ENCODE peak calls at places on chromosomes 2 and 18, in five cellular contexts. C is WTC11, I is fibroblast of villous mesenchyme, R is fibroblast of mammary gland, E is uterus. Q is an unnamed sample.

GRCh38 chr2:17627434-17627833 is 86.9 kb downstream of the VSNL1 start:
- DNase-seq in E (no peak), I (no peak), C (no peak), R (no peak), Q (no peak)

GRCh38 chr2:54724560-54725342 is 1.3 kb downstream of the EML6 start:
- DNase-seq in E (no peak), R (no peak), C (peak; percentile 44), I (peak; percentile 4), Q (peak; percentile 45)

GRCh38 chr2:31137211-31138036 is 816 bp downstream of the GALNT14 start:
- DNase-seq in I (no peak), R (peak; percentile 5), E (no peak), C (peak; percentile 20), Q (peak; percentile 15)

GRCh38 chr2:59589881-59590280 is 963.6 kb downstream of the BCL11A start:
- DNase-seq in C (no peak), I (no peak), R (no peak), E (peak; percentile 18), Q (no peak)

GRCh38 chr18:47260138-47260923 is 8.9 kb upstream of the SKOR2 start:
- DNase-seq in C (peak; percentile 93), R (peak; percentile 45), I (peak; percentile 38), E (no peak), Q (peak; percentile 86)

GRCh38 chr2:240513544-240514287 is 44.1 kb downstream of the ANKMY1 start:
- DNase-seq in R (peak; percentile 85), E (peak; percentile 49), I (peak; percentile 84), C (peak; percentile 90), Q (peak; percentile 69)

GRCh38 chr2:188524519-188525113 is 232.9 kb downstream of the GULP1 start:
- DNase-seq in I (peak; percentile 81), R (peak; percentile 75), E (no peak), C (no peak), Q (no peak)

GRCh38 chr2:85578243-85579180 is 1.1 kb downstream of the VAMP8 start:
- DNase-seq in E (no peak), I (peak; percentile 45), R (no peak), C (no peak), Q (no peak)

GRCh38 chr18:80105369-80106167 is 3.5 kb upstream of the ADNP2 start:
- DNase-seq in R (no peak), E (no peak), I (no peak), C (no peak), Q (no peak)

GRCh38 chr2:16067444-16068232 is 127.3 kb downstream of the MYCN start:
- DNase-seq in C (no peak), R (no peak), I (no peak), E (no peak), Q (no peak)

GRCh38 chr2:41907716-41908328 is 140.0 kb upstream of the PKDCC start:
- DNase-seq in I (no peak), C (no peak), E (no peak), R (no peak), Q (no peak)

DNA sequence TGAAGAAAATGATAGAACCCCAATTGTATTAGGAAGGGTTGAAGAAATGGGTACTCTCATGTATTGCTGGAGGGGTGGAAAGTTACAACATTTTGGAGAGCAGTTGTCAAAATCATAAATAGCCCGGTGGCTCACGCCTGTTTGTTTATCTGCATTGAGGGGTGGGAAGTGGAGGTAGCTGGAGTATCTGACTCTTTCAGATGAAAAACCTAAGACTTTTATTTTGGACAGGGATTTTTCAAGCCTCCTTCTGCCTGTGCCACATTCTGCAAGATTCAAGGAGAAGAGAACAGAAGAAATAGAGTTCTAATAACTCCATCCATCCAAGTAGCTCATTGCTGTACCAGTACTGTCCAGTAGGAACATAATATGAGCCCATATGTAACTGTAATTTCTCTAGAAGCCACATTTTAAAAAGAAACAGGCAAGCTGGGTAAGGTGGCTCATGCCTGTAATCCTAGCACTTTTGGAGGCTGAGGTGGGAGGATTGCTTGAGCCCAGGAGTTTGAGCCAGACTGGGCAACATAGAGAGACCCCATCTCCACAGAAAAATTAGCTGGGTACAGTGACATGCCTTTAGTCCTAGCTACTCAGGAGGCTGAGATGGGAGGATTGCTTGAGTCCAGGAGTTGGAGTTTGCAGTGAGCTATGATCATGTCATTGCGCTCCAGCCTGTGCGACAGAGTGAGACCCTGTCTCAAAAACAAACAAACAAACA is 35.5 kb upstream of the NT5DC4 start:
- DNase-seq in R (no peak), E (no peak), I (no peak), C (no peak), Q (no peak)
- TF ChIP-seq CTCF in R (peak; percentile 26), E (no peak), I (peak; percentile 28), C (no peak), Q (peak; percentile 28)

GRCh38 chr2:12048551-12048950 is 302.1 kb downstream of the LPIN1 start:
- DNase-seq in R (no peak), I (no peak), E (no peak), C (peak; percentile 35), Q (no peak)
- TF ChIP-seq CTCF in R (peak; percentile 22), I (peak; percentile 25), E (no peak), C (no peak), Q (peak; percentile 40)

GRCh38 chr2:219489315-219489714 is 9.4 kb upstream of the GMPPA start:
- DNase-seq in R (no peak), I (no peak), E (no peak), C (no peak), Q (no peak)

GRCh38 chr2:219490600-219491130 is 8.0 kb upstream of the GMPPA start:
- DNase-seq in R (no peak), I (no peak), C (no peak), E (no peak), Q (no peak)

GRCh38 chr2:219488844-219489194 is 9.9 kb upstream of the GMPPA start:
- DNase-seq in I (no peak), C (no peak), E (no peak), R (no peak), Q (no peak)

GRCh38 chr2:219491278-219491967 is 7.3 kb upstream of the GMPPA start:
- DNase-seq in C (no peak), E (no peak), I (no peak), R (no peak), Q (no peak)

GRCh38 chr2:219490186-219490585 is 8.5 kb upstream of the GMPPA start:
- DNase-seq in R (no peak), C (peak; percentile 62), E (no peak), I (no peak), Q (no peak)
- TF ChIP-seq CTCF in R (peak; percentile 13), C (peak; percentile 25), E (no peak), I (peak; percentile 19), Q (no peak)

DNA sequence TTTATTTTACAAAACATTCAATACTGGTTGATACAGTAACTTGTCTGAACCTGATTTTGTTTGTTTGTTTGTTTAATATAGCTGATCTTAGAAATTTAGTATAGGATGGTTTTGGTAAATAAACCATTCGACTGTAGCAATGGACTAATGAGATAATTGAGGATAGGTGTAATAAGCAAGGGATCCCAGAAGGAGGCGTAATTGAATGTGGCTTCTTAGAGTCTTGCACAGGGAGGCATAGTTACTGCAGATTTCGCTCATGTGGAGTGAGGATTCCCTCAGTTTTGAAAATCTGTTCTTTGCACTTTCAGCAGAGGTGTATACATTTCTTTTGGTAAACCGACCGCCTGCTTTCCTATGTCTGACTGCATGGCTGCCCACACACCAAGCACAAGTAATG is 709.6 kb downstream of the SOCS6 start:
- DNase-seq in I (no peak), E (no peak), C (no peak), R (peak; percentile 13), Q (no peak)
- TF ChIP-seq CTCF in I (no peak), E (no peak), C (no peak), R (peak; percentile 20), Q (peak; percentile 42)

DNA sequence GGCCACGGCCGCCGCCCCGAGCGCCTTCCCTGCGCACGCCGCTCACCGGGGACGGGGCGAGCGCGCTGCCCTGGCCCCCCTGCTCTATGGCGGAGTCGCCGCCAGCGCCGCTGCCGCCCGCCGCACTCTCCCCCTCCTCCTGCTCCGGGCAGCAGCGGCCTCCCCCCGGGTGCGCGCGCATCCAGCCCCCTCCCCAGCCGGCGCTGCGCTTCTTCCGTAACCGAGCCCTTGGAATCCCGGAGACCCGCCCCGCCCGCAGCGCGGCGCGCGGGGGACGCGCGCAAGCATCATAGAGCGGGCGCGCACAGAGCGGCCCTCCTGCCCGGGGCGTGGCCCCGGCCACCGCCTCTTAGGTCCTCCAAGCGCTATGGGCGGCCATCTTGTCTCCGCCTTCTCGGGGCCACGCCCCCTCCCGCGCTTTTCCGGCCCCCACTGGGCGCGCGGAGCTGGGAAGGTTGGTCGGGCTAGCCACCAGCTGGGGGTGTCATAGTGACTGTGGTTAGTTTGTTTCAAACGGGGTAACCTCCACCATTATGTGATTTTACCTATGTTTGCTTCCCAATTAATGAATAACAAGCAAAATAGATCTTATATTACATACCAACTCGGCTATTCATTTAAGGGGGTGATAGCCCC is at the start of gene MBD2:
- DNase-seq in R (peak; percentile 92), C (peak; percentile 95), E (peak; percentile 93), I (peak; percentile 95), Q (peak; percentile 88)
- TF ChIP-seq CTCF in R (peak; percentile 1), C (no peak), E (no peak), I (peak; percentile 12), Q (peak; percentile 33)

GRCh38 chr2:28821295-28821958 is 10.8 kb downstream of the SPDYA start:
- DNase-seq in I (peak; percentile 65), E (peak; percentile 54), C (peak; percentile 56), R (peak; percentile 72), Q (peak; percentile 49)
- TF ChIP-seq CTCF in I (peak; percentile 60), E (peak; percentile 58), C (peak; percentile 62), R (peak; percentile 74), Q (peak; percentile 75)

GRCh38 chr18:34773378-34773777 is 63.3 kb downstream of the DTNA start:
- DNase-seq in C (no peak), I (peak; percentile 65), R (peak; percentile 64), E (no peak), Q (no peak)
- TF ChIP-seq CTCF in C (no peak), I (no peak), R (no peak), E (no peak), Q (no peak)